ENCODE peak calls at places on chromosome 13, in four cellular contexts. R is natural killer cell, Y is T-helper 2 cell, H is hippocampal formation. N is an unnamed sample.

GRCh38 chr13:39663958-39664357 is 8.5 kb downstream of the COG6 start:
- DNase-seq in R (no peak), Y (no peak), H (no peak), N (no peak)

GRCh38 chr13:112968380-112968909 is 569 bp upstream of the MCF2L start:
- DNase-seq in R (peak; percentile 49), Y (peak; percentile 46), H (no peak), N (no peak)

GRCh38 chr13:51542358-51542972 is 41.8 kb upstream of the WDFY2 start:
- DNase-seq in R (no peak), Y (no peak), H (no peak), N (no peak)

GRCh38 chr13:33745370-33746324 is 72.3 kb upstream of the RFC3 start:
- DNase-seq in R (no peak), Y (no peak), H (no peak), N (no peak)

GRCh38 chr13:25217023-25217909 is 45.2 kb upstream of the AMER2 start:
- DNase-seq in R (no peak), Y (no peak), H (no peak), N (no peak)

GRCh38 chr13:19984430-19985218 is 26.1 kb downstream of the ZMYM2 start:
- DNase-seq in R (no peak), Y (peak; percentile 2), H (no peak), N (no peak)

GRCh38 chr13:114033541-114034315 is 59.9 kb upstream of the C13orf46 start:
- DNase-seq in R (no peak), Y (no peak), H (no peak), N (no peak)

GRCh38 chr13:24713022-24713421 is 32.8 kb downstream of the ATP12A start:
- DNase-seq in R (no peak), Y (no peak), H (no peak), N (no peak)

GRCh38 chr13:30466841-30467252 is 1.1 kb upstream of the HMGB1 start:
- DNase-seq in R (no peak), Y (no peak), H (no peak), N (no peak)

GRCh38 chr13:43058318-43058674 is 34.9 kb downstream of the DNAJC15 start:
- DNase-seq in R (no peak), Y (no peak), H (no peak), N (no peak)

GRCh38 chr13:91922969-91923592 is 524.7 kb downstream of the GPC5 start:
- DNase-seq in R (no peak), Y (no peak), H (no peak), N (no peak)

GRCh38 chr13:111511805-111512504 is 191.5 kb downstream of the TEX29 start:
- DNase-seq in R (no peak), Y (no peak), H (no peak), N (no peak)

GRCh38 chr13:29893438-29893837 is 43.0 kb upstream of the UBL3 start:
- DNase-seq in R (no peak), Y (no peak), H (no peak), N (no peak)